ENCODE peak calls at places on chromosomes 6 and 20, in six cellular contexts. Q is dorsolateral prefrontal cortex, C is NB4, R is sigmoid colon, U is type B pancreatic cell, J is glutamatergic neuron. D is an unnamed sample.

GRCh38 chr6:170101281-170102035 is 189.4 kb downstream of the DLL1 start:
- DNase-seq in U (peak), J (no peak), R (peak), Q (peak), C (no peak), D (no peak)

GRCh38 chr6:158536084-158536890 is 23.6 kb upstream of the TMEM181 start:
- DNase-seq in J (peak), R (no peak), Q (no peak), U (peak), C (peak), D (peak)

GRCh38 chr6:71510856-71511255 is 222.2 kb downstream of the OGFRL1 start:
- DNase-seq in J (no peak), R (no peak), U (no peak), Q (no peak), C (no peak), D (no peak)

GRCh38 chr20:20017852-20018245 is 687 bp downstream of the NAA20 start:
- DNase-seq in Q (no peak), R (no peak), J (peak), C (peak), U (no peak), D (no peak)

GRCh38 chr6:161265975-161266374 is 7.9 kb downstream of the AGPAT4 start:
- DNase-seq in J (no peak), U (no peak), R (peak), C (no peak), Q (no peak), D (no peak)

GRCh38 chr20:59903631-59904030 is 29.8 kb downstream of the SYCP2 start:
- DNase-seq in U (no peak), Q (no peak), J (no peak), R (no peak), C (no peak), D (no peak)

GRCh38 chr6:30752164-30752927 is 8.0 kb upstream of the IER3 start:
- DNase-seq in J (no peak), R (peak), Q (no peak), U (no peak), C (peak), D (no peak)

GRCh38 chr20:23120936-23121765 is 35.0 kb upstream of the CD93 start:
- DNase-seq in J (no peak), U (no peak), C (peak), Q (no peak), R (peak), D (no peak)

GRCh38 chr20:40673442-40673841 is 15.6 kb downstream of the MAFB start:
- DNase-seq in J (no peak), C (no peak), Q (no peak), U (no peak), R (no peak), D (no peak)

GRCh38 chr6:122276637-122277036 is 122.8 kb upstream of the HSF2 start:
- DNase-seq in U (no peak), Q (no peak), J (no peak), R (no peak), C (no peak), D (no peak)

GRCh38 chr6:36858407-36858981 is 16.1 kb downstream of the PPIL1 start:
- DNase-seq in J (no peak), U (no peak), C (no peak), Q (no peak), R (peak), D (no peak)

GRCh38 chr6:89145962-89146747 is at the start of gene PM20D2:
- DNase-seq in R (peak), C (peak), U (peak), Q (no peak), J (peak), D (peak)

GRCh38 chr20:25247100-25247665 is 702 bp upstream of the PYGB start:
- DNase-seq in Q (peak), C (peak), R (peak), U (no peak), J (peak), D (peak)

GRCh38 chr6:74879234-74879633 is 326.6 kb downstream of the COL12A1 start:
- DNase-seq in J (no peak), Q (no peak), U (no peak), R (no peak), C (no peak), D (no peak)

GRCh38 chr6:135351635-135352034 is 145.9 kb downstream of the AHI1 start:
- DNase-seq in R (no peak), C (no peak), U (no peak), Q (no peak), J (no peak), D (no peak)

GRCh38 chr6:147826698-147827097 is 318.2 kb downstream of the SAMD5 start:
- DNase-seq in U (no peak), Q (no peak), J (no peak), R (no peak), C (no peak), D (no peak)

GRCh38 chr20:24995741-24996448 is 3.3 kb upstream of the APMAP start:
- DNase-seq in R (peak), Q (no peak), C (no peak), U (peak), J (no peak), D (no peak)

GRCh38 chr6:132147530-132148011 is 196.4 kb upstream of the CCN2 start:
- DNase-seq in J (no peak), R (no peak), Q (no peak), C (no peak), U (no peak), D (no peak)

GRCh38 chr20:63068711-63069367 is 62.1 kb upstream of the BHLHE23 start:
- DNase-seq in R (peak), J (no peak), C (no peak), U (no peak), Q (no peak), D (no peak)

GRCh38 chr20:64224344-64225165 is 31.0 kb upstream of the PCMTD2 start:
- DNase-seq in C (no peak), Q (no peak), R (no peak), J (no peak), U (no peak), D (no peak)

GRCh38 chr6:54801669-54802068 is 44.9 kb upstream of the FAM83B start:
- DNase-seq in C (peak), Q (no peak), U (no peak), R (no peak), J (no peak), D (no peak)

GRCh38 chr6:85640806-85641205 is 1.9 kb downstream of the SYNCRIP start:
- DNase-seq in J (no peak), C (no peak), R (no peak), Q (no peak), U (no peak), D (no peak)

GRCh38 chr6:139483082-139483481 is 108.6 kb upstream of the CITED2 start:
- DNase-seq in J (no peak), C (no peak), U (no peak), R (no peak), Q (no peak), D (peak)

GRCh38 chr6:3808189-3808588 is 41.0 kb upstream of the FAM50B start:
- DNase-seq in U (no peak), R (no peak), J (no peak), Q (no peak), C (no peak), D (no peak)

GRCh38 chr20:58515240-58516212 is at the start of gene APCDD1L:
- DNase-seq in U (peak), Q (no peak), C (no peak), R (peak), J (no peak), D (peak)

GRCh38 chr20:24746351-24746685 is 202.8 kb upstream of the CST7 start:
- DNase-seq in Q (no peak), U (peak), R (no peak), J (no peak), C (no peak), D (no peak)

GRCh38 chr6:3385660-3386151 is 71.1 kb downstream of the SLC22A23 start:
- DNase-seq in Q (peak), C (no peak), J (no peak), U (no peak), R (peak), D (no peak)

GRCh38 chr6:85033547-85033946 is 269.1 kb upstream of the TBX18 start:
- DNase-seq in C (no peak), R (no peak), J (no peak), U (no peak), Q (no peak), D (no peak)

GRCh38 chr6:37005827-37006514 is 516 bp downstream of the FGD2 start:
- DNase-seq in U (no peak), R (no peak), Q (no peak), J (no peak), C (no peak), D (no peak)

GRCh38 chr6:165849539-165850430 is 186.7 kb upstream of the PDE10A start:
- DNase-seq in R (peak), U (no peak), Q (no peak), J (peak), C (no peak), D (no peak)

GRCh38 chr6:150256618-150257272 is 112.1 kb upstream of the IYD start:
- DNase-seq in J (no peak), U (no peak), R (no peak), Q (no peak), C (peak), D (no peak)

GRCh38 chr20:37529214-37529967 is 1.7 kb upstream of the BLCAP start:
- DNase-seq in R (no peak), Q (no peak), U (peak), J (no peak), C (peak), D (no peak)

GRCh38 chr20:35176132-35176531 is 4.3 kb downstream of the PROCR start:
- DNase-seq in R (no peak), U (no peak), Q (no peak), C (no peak), J (no peak), D (no peak)

GRCh38 chr6:136651982-136652381 is 101.8 kb upstream of the MAP7 start:
- DNase-seq in R (no peak), Q (no peak), U (no peak), J (no peak), C (no peak), D (no peak)

GRCh38 chr6:136656121-136656520 is 105.9 kb upstream of the MAP7 start:
- DNase-seq in U (no peak), C (no peak), R (no peak), J (no peak), Q (no peak), D (no peak)

GRCh38 chr6:136655251-136656014 is 105.2 kb upstream of the MAP7 start:
- DNase-seq in C (no peak), U (no peak), R (no peak), Q (no peak), J (no peak), D (no peak)

GRCh38 chr6:136652656-136653055 is 102.4 kb upstream of the MAP7 start:
- DNase-seq in C (no peak), U (no peak), Q (no peak), J (no peak), R (no peak), D (no peak)

DNA sequence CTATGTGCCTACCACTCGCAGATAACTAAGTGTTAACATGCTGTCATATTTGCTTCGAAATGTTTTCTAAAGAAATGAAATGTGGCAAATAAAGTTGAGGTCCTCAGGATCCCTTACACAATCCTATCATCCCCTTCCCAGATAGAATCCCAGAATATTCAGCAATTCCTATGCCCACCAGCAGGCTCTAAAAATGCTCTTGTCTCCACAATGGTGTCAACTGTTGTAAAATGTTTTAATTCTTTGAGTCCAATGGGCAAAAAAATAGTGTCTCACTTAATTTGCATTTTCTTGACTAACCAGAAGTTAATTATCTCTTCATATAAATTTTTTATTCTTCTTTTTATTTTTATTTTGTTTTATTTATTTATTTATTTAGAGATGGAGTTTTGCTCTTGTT is 103.9 kb upstream of the MAP7 start:
- DNase-seq in Q (no peak), J (no peak), U (no peak), R (no peak), C (no peak), D (no peak)
- TF ChIP-seq CTCF in Q (no peak), J (peak), U (peak), R (no peak), C (no peak), D (no peak)

GRCh38 chr6:104795363-104795762 is 64.4 kb downstream of the HACE1 start:
- DNase-seq in Q (no peak), J (no peak), U (no peak), R (no peak), C (no peak), D (no peak)

GRCh38 chr6:104799134-104799657 is 60.5 kb downstream of the HACE1 start:
- DNase-seq in R (no peak), U (no peak), Q (no peak), C (peak), J (no peak), D (no peak)

DNA sequence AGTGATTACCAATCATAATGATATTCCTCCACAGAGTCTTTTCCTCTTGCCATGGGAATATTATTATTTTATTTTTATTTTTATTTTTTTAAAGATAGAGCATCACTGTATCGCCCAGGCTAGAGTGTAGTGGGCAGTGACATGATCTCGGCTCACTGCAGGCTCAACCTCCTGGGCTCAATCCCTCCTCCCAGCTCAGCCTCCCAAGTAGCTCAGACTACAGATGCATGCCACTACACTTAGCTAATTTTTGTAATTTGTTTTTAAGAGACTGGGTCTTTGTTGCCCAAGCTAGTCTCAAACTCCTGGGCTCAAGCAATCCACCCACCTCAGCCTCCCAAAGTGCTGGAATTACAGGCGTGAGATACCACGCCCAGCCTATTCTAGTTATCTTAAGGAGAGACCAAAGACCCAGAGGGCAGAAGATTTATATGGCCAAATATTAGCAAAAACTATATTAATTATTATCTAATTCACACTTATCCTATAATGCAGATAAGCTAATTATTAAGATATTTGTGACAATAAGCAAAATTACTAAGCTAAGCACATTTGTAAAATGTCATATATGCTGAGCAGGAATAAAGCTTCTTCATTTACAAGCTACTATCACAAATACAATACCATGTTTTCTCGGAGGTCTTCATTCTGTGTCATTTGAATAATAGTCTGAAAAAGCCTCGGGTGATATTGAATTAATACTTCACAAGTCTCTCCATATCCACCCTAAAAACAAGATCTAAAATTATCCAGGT is 63.5 kb downstream of the HACE1 start:
- DNase-seq in U (no peak), R (no peak), C (no peak), J (no peak), Q (no peak), D (no peak)
- TF ChIP-seq CTCF in U (no peak), R (no peak), C (no peak), J (no peak), Q (no peak), D (no peak)

GRCh38 chr20:61260905-61261304 is 8.8 kb downstream of the CDH4 start:
- DNase-seq in U (no peak), J (no peak), C (no peak), Q (no peak), R (no peak), D (no peak)
- TF ChIP-seq CTCF in U (peak), J (no peak), C (peak), Q (no peak), R (no peak), D (no peak)

DNA sequence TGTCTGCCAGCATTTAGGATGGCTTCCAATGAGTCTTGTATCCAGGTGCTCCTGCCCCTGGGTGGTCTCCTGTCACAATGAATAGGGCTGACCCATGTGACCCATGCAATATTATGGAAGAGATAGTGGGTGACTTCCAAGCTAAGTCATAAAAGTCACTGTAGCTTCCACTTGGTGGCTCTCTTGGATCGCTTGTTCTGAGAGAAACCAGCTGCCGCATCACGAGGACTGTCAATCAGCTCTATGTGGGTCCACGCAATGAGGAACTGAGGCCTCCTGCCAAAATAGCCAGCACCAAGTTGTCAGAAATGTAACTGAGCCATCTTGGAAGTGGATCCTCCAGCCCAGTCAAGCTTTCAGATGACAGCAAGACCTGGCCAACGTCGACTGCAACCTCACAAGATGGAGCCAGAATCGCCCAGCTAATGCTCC is 14.9 kb upstream of the MATN4 start:
- DNase-seq in U (no peak), R (peak), C (peak), Q (peak), J (no peak), D (no peak)
- TF ChIP-seq CTCF in U (no peak), R (no peak), C (no peak), Q (peak), J (no peak), D (no peak)

GRCh38 chr6:112501705-112502104 is 154.6 kb downstream of the RFPL4B start:
- DNase-seq in Q (peak), C (peak), R (no peak), J (peak), U (peak), D (peak)

GRCh38 chr6:112503210-112503609 is 156.1 kb downstream of the RFPL4B start:
- DNase-seq in C (no peak), Q (no peak), U (no peak), R (no peak), J (peak), D (peak)

GRCh38 chr6:112502348-112503130 is 155.4 kb downstream of the RFPL4B start:
- DNase-seq in U (no peak), J (no peak), C (no peak), R (no peak), Q (no peak), D (no peak)
- TF ChIP-seq CTCF in U (peak), J (peak), C (no peak), R (peak), Q (peak), D (peak)

GRCh38 chr20:49786226-49786625 is 26.4 kb upstream of the SLC9A8 start:
- DNase-seq in Q (no peak), J (no peak), C (peak), U (no peak), R (no peak), D (no peak)

GRCh38 chr20:49787371-49788357 is 25.0 kb upstream of the SLC9A8 start:
- DNase-seq in J (no peak), R (no peak), U (no peak), C (peak), Q (no peak), D (no peak)

GRCh38 chr20:49785851-49786174 is 26.8 kb upstream of the SLC9A8 start:
- DNase-seq in Q (no peak), R (no peak), C (peak), U (no peak), J (no peak), D (no peak)

GRCh38 chr20:49785149-49785850 is 27.3 kb upstream of the SLC9A8 start:
- DNase-seq in C (no peak), Q (no peak), J (no peak), U (no peak), R (no peak), D (no peak)

DNA sequence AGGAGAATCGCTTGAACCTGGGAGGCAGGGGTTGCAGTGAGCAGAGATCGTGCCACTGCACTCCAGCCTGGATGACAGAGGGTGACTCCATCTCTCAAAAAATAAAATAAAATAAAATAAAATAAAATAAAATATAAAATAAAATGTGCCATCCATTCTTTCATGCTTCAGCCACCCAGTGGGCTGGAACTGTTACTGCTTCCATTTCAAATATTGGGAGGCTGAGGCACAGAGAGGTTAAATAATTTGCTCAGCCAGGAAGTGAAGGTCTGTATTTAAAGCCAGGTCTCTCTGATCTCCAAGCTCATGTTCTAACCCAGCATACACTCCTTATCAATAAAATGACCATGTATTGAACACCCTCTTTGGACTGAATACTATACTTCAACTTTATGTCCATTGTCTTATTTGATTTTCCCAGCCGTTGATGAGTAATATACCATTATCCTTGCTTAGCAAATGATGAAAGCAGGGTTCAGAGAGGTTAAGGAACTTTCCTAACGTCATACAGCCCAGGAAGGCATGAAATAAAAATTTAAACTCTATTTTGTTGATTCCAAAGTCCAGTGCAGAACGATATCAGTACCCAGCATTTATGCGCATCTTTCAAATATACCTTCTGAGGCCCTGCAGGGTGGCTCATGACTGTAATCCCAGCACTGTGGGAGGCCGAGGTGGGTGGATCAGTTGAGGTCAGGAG is 25.8 kb upstream of the SLC9A8 start:
- DNase-seq in Q (no peak), U (no peak), C (peak), J (no peak), R (no peak), D (no peak)
- TF ChIP-seq CTCF in Q (peak), U (peak), C (peak), J (peak), R (no peak), D (no peak)